ENCODE peak calls at places on chromosomes 11 and 22, in nine cellular contexts. I is A549, L is HCT116, J is uterus, W is IMR-90, A is heart left ventricle, F is vagina, V is tibial nerve, X is stomach. B is an unnamed sample. For H3K4me1, the result is how much of the 10 kb centered on the place peaks cover.

GRCh38 chr11:124946735-124947141 is 7.3 kb upstream of the CCDC15 start:
- DNase-seq in A (no peak), W (peak), L (no peak), V (no peak), J (no peak), I (no peak), X (no peak), F (no peak), B (no peak)

GRCh38 chr11:120893431-120894206 is 130.3 kb upstream of the TBCEL start:
- DNase-seq in L (no peak), A (no peak), V (no peak), X (no peak), J (no peak), I (no peak), W (no peak), F (no peak), B (no peak)

GRCh38 chr11:4087551-4087950 is 7.0 kb upstream of the RRM1 start:
- DNase-seq in W (peak), I (no peak), L (no peak), J (no peak), V (no peak), F (no peak), A (no peak), X (no peak), B (no peak)

GRCh38 chr11:120182790-120183491 is 27.9 kb upstream of the OAF start:
- DNase-seq in J (no peak), A (peak), W (no peak), X (peak), L (no peak), F (peak), V (no peak), I (peak), B (peak)

GRCh38 chr11:14503023-14503422 is 3.4 kb upstream of the COPB1 start:
- DNase-seq in X (no peak), A (no peak), L (no peak), J (no peak), F (no peak), I (no peak), W (peak), V (no peak), B (no peak)

GRCh38 chr22:17924735-17925727 is 99.3 kb downstream of the MICAL3 start:
- DNase-seq in X (peak), L (no peak), J (no peak), A (no peak), V (no peak), W (no peak), F (no peak), I (no peak), B (no peak)

GRCh38 chr11:2160736-2161259 is at the start of gene INS:
- DNase-seq in X (no peak), F (no peak), J (no peak), W (no peak), I (no peak), V (no peak), L (no peak), A (no peak), B (no peak)

GRCh38 chr22:22085702-22086500 is 103.3 kb upstream of the TOP3B start:
- DNase-seq in W (peak), A (no peak), I (no peak), L (peak), J (no peak), V (no peak), X (no peak), F (no peak), B (no peak)

GRCh38 chr11:10092426-10092825 is 201.6 kb downstream of the SBF2 start:
- DNase-seq in X (no peak), F (no peak), V (no peak), L (no peak), I (no peak), W (no peak), A (no peak), J (no peak), B (no peak)

GRCh38 chr22:38422615-38423511 is 32.1 kb downstream of the KCNJ4 start:
- DNase-seq in J (no peak), V (no peak), X (no peak), I (no peak), L (no peak), A (no peak), F (no peak), W (no peak), B (no peak)

GRCh38 chr22:39475337-39475736 is 18.5 kb downstream of the MGAT3 start:
- DNase-seq in I (no peak), J (no peak), A (no peak), V (no peak), L (no peak), X (no peak), W (no peak), F (no peak), B (no peak)

GRCh38 chr11:8202428-8203160 is 33.8 kb upstream of the RIC3 start:
- DNase-seq in X (no peak), W (no peak), J (no peak), F (no peak), I (no peak), A (no peak), L (no peak), V (no peak), B (no peak)

GRCh38 chr11:70826950-70827349 is 425.4 kb downstream of the SHANK2 start:
- DNase-seq in A (no peak), W (no peak), J (no peak), F (no peak), X (no peak), L (no peak), I (no peak), V (no peak), B (no peak)

GRCh38 chr11:57779275-57779674 is 17.7 kb downstream of the CTNND1 start:
- DNase-seq in F (no peak), I (peak), V (no peak), L (no peak), W (peak), A (peak), J (no peak), X (peak), B (no peak)

GRCh38 chr22:28435960-28436359 is 243.7 kb downstream of the TTC28 start:
- DNase-seq in J (no peak), F (no peak), X (no peak), A (no peak), L (no peak), V (no peak), I (no peak), W (no peak), B (no peak)

GRCh38 chr11:94869186-94869585 is 101.0 kb downstream of the AMOTL1 start:
- DNase-seq in V (no peak), J (no peak), W (no peak), X (no peak), I (no peak), F (no peak), A (no peak), L (no peak), B (no peak)
- H3K4me1 ChIP-seq in V (under half), J (under half), W (under half), X (under half), I (under half), F (under half), A (under half), L (under half), B (under half)

DNA sequence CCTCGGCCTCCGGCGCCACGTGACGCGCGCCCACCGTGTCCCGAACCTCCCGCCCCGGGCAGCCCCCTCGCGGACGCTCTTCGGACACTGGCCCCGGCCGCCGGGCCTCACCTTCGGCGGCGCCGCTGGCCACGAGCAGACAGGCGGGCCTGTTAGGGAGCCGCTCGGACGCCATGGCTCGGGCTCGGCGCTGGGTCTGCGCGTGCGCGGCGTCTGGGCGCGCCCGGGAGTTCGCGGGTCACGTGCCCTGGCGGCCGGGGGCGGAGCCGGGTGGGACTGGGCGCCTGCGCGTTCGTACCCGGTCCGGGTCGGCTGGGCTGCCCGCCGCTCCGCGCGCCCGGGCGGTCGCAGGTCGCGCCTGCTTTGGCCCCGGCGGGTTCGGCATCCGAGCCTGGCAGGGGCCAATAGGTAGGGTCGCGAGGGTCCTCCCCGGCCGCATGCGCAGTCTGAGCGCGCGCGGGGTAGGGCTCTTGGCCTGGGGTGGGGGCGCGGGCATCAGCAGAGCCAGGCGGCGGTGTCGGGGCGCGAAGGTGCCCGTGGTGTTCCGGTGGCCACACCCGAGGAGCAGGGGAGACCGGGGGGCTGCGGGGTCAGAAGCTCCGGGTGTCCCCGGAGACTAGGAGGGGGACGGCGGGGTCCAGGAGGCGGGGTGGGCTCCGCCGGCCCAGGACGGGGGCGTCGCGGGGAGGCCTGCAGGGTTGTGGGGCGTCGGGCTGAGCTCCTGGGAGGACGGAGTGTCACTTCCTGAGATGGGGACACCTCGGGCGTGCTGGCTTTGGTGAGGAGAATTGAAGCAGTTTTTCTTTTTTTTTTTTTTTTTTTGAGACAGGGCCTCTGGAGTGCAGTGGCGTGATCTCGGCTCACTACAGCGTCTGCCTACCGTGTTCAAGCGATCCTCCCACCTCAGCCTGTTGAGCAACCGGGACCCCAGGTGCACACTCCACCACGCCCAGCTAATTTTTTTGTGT is at the start of gene GATD1:
- DNase-seq in I (peak), V (peak), A (peak), F (no peak), W (peak), L (peak), X (peak), J (peak), B (peak)
- TF ChIP-seq POLR2A in I (peak), V (peak), A (peak), F (no peak), W (peak), L (peak), X (no peak), J (peak), B (peak)

GRCh38 chr22:46072981-46073682 is 77.2 kb upstream of the PPARA start:
- DNase-seq in A (no peak), I (no peak), W (no peak), V (peak), L (no peak), F (no peak), X (peak), J (no peak), B (peak)

GRCh38 chr22:46073683-46074504 is 76.4 kb upstream of the PPARA start:
- DNase-seq in L (no peak), A (peak), F (no peak), J (peak), W (peak), X (peak), I (no peak), V (peak), B (peak)

GRCh38 chr22:46075764-46076531 is 74.4 kb upstream of the PPARA start:
- DNase-seq in A (peak), V (peak), L (no peak), J (peak), I (no peak), F (no peak), X (peak), W (no peak), B (peak)

GRCh38 chr22:46076651-46077339 is 73.5 kb upstream of the PPARA start:
- DNase-seq in A (peak), V (peak), I (peak), W (peak), X (peak), J (peak), L (no peak), F (no peak), B (peak)

DNA sequence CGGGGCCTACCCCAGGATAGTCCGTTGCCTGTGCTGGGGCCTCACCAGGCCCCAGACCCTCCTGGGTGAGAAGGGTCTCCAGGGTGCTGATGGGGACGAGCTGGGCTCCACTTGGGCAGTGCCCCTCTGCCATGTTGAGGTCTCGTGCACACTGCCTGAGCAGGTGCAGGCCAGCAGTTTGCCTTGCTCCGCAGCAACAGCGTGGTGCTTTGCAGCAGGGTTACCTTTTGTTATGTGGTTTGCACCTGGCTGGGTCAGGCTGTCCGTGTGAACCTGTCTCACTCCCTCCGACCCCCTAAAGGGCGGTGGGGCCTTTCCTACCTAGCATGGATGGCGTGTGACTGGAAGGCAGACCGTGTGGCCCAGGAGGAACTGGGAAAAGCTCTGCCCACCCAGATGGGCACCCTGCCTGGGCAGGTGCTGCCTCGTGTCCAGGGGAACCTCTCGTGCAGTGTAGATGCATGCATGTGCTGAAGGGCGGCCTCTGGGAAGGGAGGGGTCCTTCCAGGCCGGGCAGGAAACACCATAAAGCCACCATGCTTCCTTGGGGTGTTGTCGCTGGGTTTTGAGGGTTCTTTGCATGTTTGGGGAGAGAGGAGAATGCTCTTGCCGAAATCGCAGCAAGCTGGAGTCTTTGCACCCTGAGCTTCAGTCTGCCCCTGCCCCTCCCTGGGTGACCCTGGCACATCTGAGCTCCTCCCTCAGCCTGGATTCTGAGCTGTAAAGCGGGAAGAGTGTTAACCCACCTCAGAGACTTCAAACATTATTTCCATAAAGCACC is 75.4 kb upstream of the PPARA start:
- DNase-seq in F (no peak), A (peak), V (peak), W (no peak), X (peak), I (no peak), L (no peak), J (peak), B (peak)
- H3K4me1 ChIP-seq in F (half or more), A (half or more), V (half or more), W (under half), X (half or more), I (under half), L (half or more), J (under half), B (half or more)

DNA sequence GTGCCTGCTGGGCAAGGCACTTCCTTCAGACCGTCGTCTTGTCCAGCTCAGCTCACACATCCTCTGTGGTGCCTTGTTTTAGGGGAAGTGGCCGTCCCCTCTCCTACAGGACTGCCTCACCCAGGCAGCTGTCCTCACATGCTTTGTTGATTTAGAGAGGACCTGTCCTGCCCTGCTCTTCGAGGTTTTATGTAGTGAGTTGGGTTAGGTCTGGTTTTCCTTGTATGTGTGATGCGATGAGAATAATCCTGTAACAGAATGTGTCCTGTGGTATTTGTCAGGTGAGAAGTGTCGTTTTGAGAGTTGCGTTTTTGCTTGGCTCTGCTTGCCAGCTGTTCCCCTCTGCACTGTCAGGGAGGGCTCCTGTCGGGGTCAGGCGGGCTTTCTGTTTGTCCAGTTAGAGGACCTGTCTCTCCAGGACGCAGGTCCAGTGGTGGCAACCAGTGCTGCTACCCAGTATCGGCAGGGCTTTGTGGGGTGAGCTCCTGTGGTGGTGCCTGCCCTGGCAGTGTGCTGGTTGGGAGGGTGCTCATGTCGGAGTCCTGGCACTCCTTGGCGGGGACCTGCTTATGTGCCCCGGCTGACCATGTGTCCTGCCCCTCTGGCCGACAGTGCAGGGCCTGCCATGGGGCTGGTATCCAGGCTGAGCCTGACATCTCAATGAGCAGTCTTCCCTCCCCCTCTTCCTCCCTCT is 41.3 kb downstream of the MUC6 start:
- DNase-seq in V (no peak), F (no peak), A (no peak), X (no peak), W (no peak), I (peak), J (no peak), L (no peak), B (no peak)
- TF ChIP-seq POLR2A in V (no peak), F (no peak), A (no peak), X (no peak), W (no peak), I (no peak), J (no peak), L (no peak), B (no peak)

GRCh38 chr11:82996966-82997606 is 74.6 kb downstream of the RAB30 start:
- DNase-seq in X (peak), V (no peak), I (no peak), L (no peak), J (no peak), A (no peak), W (no peak), F (no peak), B (no peak)

GRCh38 chr11:82992219-82992618 is 79.5 kb downstream of the RAB30 start:
- DNase-seq in F (no peak), I (no peak), X (no peak), L (no peak), J (peak), A (peak), W (no peak), V (no peak), B (no peak)

GRCh38 chr11:82994615-82995014 is 77.1 kb downstream of the RAB30 start:
- DNase-seq in F (no peak), A (no peak), J (no peak), I (no peak), L (no peak), W (no peak), X (no peak), V (no peak), B (no peak)

GRCh38 chr11:82995754-82996398 is 75.8 kb downstream of the RAB30 start:
- DNase-seq in I (no peak), W (no peak), A (no peak), J (peak), L (no peak), X (no peak), V (no peak), F (no peak), B (no peak)

DNA sequence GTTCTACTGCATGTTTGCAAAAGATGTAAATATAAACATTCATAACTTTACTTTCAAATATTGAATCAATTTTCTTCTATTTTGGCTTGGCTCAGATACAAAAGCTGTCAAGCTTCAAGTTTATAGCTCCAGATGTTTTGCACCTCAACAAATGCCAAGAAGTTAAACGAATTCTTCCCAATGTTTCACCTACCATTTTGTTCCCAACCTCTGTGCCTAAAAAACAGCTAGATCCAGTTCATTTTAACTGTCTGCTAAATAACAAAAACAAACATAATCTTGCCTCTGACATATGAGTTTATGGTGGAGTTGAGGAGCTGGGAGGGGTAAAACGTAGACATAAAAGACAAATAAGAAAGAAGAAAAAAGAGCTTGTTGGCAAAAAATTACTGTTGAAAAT is 76.4 kb downstream of the RAB30 start:
- DNase-seq in X (no peak), J (no peak), I (no peak), A (no peak), V (no peak), L (no peak), W (no peak), F (no peak), B (no peak)
- H3K4me1 ChIP-seq in X (under half), J (under half), I (under half), A (under half), V (half or more), L (under half), W (under half), F (half or more), B (half or more)

GRCh38 chr11:76637491-76638266 is 32.9 kb downstream of the LRRC32 start:
- DNase-seq in W (no peak), V (no peak), A (peak), L (no peak), F (no peak), X (no peak), J (peak), I (no peak), B (peak)
- TF ChIP-seq POLR2A in W (no peak), V (no peak), A (no peak), L (no peak), F (no peak), X (no peak), J (no peak), I (no peak), B (no peak)

DNA sequence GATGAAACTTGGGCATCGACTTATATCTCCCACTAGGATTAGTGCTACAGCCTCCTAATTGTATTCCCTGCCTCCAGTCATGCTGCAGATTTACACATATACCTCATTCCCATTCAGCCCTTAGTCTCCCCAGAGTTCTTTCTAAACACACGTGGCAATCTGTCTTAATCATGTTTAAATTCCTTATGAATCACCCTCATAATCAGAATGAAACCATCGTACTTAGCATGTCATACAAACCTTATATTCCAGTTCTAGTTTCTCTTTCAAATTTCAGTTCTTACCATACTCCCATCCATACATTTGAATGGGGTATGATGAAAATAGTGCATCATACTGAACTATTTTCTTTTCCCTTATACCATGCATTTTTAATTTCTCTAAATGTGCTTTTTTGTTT is 6.0 kb upstream of the OR10A2 start:
- DNase-seq in F (no peak), L (no peak), I (no peak), X (no peak), J (no peak), A (no peak), W (peak), V (no peak), B (no peak)
- H3K4me1 ChIP-seq in F (under half), L (under half), I (under half), X (under half), J (under half), A (under half), W (under half), V (under half), B (under half)

DNA sequence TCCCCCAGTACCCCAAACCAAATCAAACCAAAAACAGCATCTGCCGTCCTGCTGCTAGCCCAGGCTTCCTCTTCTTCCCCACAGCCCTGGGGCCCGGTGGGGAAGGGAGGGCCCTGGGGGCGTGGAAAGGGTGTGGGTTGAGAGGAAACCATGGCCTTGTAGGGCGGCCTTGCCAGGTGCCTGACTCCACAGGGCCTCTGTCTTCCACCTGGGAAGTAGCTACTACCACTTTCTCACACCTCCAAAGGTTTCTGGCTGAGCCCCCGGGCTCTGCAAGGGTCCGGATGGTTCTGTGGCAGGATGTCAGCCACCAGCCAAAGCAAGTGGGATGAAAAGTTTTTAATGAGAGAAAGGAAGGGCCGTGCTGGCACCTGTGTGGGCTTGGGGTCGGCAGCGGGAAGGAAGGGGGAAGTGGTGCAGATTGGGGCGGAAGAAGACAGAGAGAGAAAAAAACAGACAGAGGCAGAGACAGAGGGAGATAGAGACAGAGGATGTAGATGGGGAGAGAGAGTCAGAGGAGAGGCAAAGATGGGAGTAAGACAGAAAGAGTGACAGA is 10.5 kb downstream of the TPST2 start:
- DNase-seq in L (no peak), I (no peak), A (no peak), X (peak), V (no peak), J (no peak), W (no peak), F (no peak), B (peak)
- TF ChIP-seq POLR2A in L (no peak), I (no peak), A (no peak), X (no peak), V (no peak), J (no peak), W (no peak), F (no peak), B (no peak)

B was measured in spleen.